ENCODE peak calls at places on chromosomes 16 and 17, in six cellular contexts. W is BE2C; V is stimulated activated CD8-positive, alpha-beta memory T cell treated with anti-CD3 and anti-CD28 coated beads, Interleukin-2, amount 100 ng/mL, for 48 hours; K is fibroblast of lung; S is AG08396; J is NCI-H2081. P is an unnamed sample.

GRCh38 chr17:47649972-47650524 is 329 bp downstream of the KPNB1 start:
- DNase-seq in W (no peak), V (no peak), K (no peak), S (no peak), J (no peak), P (no peak)

GRCh38 chr17:6376901-6377300 is 58.0 kb downstream of the AIPL1 start:
- DNase-seq in W (no peak), V (no peak), K (no peak), S (no peak), J (no peak), P (no peak)

GRCh38 chr17:9332164-9332527 is 243.5 kb downstream of the STX8 start:
- DNase-seq in W (no peak), V (no peak), K (peak; percentile 78), S (no peak), J (no peak), P (no peak)

GRCh38 chr17:80345841-80346497 is 69.0 kb upstream of the ENDOV start:
- DNase-seq in W (no peak), V (no peak), K (no peak), S (no peak), J (no peak), P (no peak)

GRCh38 chr16:13305019-13305755 is 403.8 kb downstream of the SHISA9 start:
- DNase-seq in W (no peak), V (no peak), K (peak; percentile 6), S (no peak), J (no peak), P (no peak)

GRCh38 chr17:66343531-66344078 is 41.2 kb downstream of the PRKCA start:
- DNase-seq in W (no peak), V (no peak), K (peak; percentile 10), S (no peak), J (no peak), P (no peak)

GRCh38 chr16:62870554-62870953 is 834.3 kb upstream of the CDH8 start:
- DNase-seq in W (no peak), V (no peak), K (no peak), S (no peak), J (peak; percentile 9), P (peak; percentile 0)

GRCh38 chr16:57493767-57494166 is 7.5 kb upstream of the DOK4 start:
- DNase-seq in W (no peak), V (no peak), K (no peak), S (no peak), J (no peak), P (no peak)

P was measured in adipocyte.